ENCODE peak calls at places on chromosomes 16 and 17, in five cellular contexts. R is Right ventricle myocardium superior; A is myocyte; H is activated CD4-positive, alpha-beta T cell treated with anti-CD3 and anti-CD28 coated beads, Interleukin-2, amount 50 U/mL, for 1 hour; D is activated CD8-positive, alpha-beta memory T cell treated with anti-CD3 and anti-CD28 coated beads for 4 hours. L is an unnamed sample.

GRCh38 chr16:69193860-69194259 is 6.9 kb downstream of the SNTB2 start:
- DNase-seq in R (no peak), A (no peak), D (no peak), H (no peak), L (no peak)

GRCh38 chr17:47401100-47401499 is 77.3 kb downstream of the EFCAB13 start:
- DNase-seq in R (no peak), D (no peak), A (no peak), H (no peak), L (no peak)

GRCh38 chr16:29306953-29307597 is 99.4 kb downstream of the NPIPB11 start:
- DNase-seq in R (no peak), A (no peak), H (no peak), D (no peak), L (no peak)

GRCh38 chr16:1537763-1538289 is 4.4 kb downstream of the TMEM204 start:
- DNase-seq in R (no peak), A (no peak), D (no peak), H (peak; percentile 36), L (peak; percentile 34)

GRCh38 chr17:73489333-73489732 is 154.9 kb downstream of the SDK2 start:
- DNase-seq in A (no peak), H (no peak), R (no peak), D (no peak), L (no peak)

GRCh38 chr17:13735444-13735843 is 133.7 kb upstream of the HS3ST3A1 start:
- DNase-seq in H (no peak), A (no peak), D (no peak), R (no peak), L (no peak)

GRCh38 chr16:53714080-53715050 is 10.4 kb downstream of the FTO start:
- DNase-seq in H (no peak), R (no peak), D (no peak), A (peak; percentile 45), L (no peak)

GRCh38 chr16:50719401-50720337 is 22.2 kb upstream of the CYLD start:
- DNase-seq in A (no peak), R (no peak), D (no peak), H (peak; percentile 8), L (no peak)

GRCh38 chr17:69572747-69573146 is 158.2 kb downstream of the MAP2K6 start:
- DNase-seq in R (no peak), D (no peak), A (no peak), H (no peak), L (no peak)

GRCh38 chr17:32936894-32937500 is 9.0 kb downstream of the TMEM98 start:
- DNase-seq in H (peak; percentile 63), R (peak; percentile 78), A (peak; percentile 43), D (peak; percentile 12), L (peak; percentile 34)

GRCh38 chr17:50047488-50048126 is 8.3 kb upstream of the ITGA3 start:
- DNase-seq in A (no peak), H (no peak), D (no peak), R (no peak), L (no peak)

GRCh38 chr16:22386976-22387375 is 12.6 kb upstream of the CDR2 start:
- DNase-seq in H (no peak), D (no peak), A (peak; percentile 86), R (no peak), L (no peak)

GRCh38 chr16:4415538-4416199 is 727 bp downstream of the CORO7 start:
- DNase-seq in D (no peak), A (peak; percentile 57), R (peak; percentile 72), H (peak; percentile 61), L (peak; percentile 86)

GRCh38 chr17:58338907-58339774 is 10.5 kb upstream of the TSPOAP1 start:
- DNase-seq in R (peak; percentile 76), A (peak; percentile 56), D (no peak), H (no peak), L (no peak)

GRCh38 chr17:700504-701094 is 14.0 kb downstream of the VPS53 start:
- DNase-seq in R (no peak), A (peak; percentile 49), D (no peak), H (no peak), L (no peak)

GRCh38 chr16:67884-68789 is 4.3 kb downstream of the RHBDF1 start:
- DNase-seq in H (no peak), A (peak; percentile 91), R (peak; percentile 68), D (no peak), L (no peak)

GRCh38 chr16:75053791-75054555 is 55.1 kb downstream of the ZNRF1 start:
- DNase-seq in D (no peak), A (peak; percentile 84), H (no peak), R (peak; percentile 79), L (no peak)

GRCh38 chr17:4892499-4893221 is 6.7 kb upstream of the C17orf107 start:
- DNase-seq in R (peak; percentile 20), D (no peak), H (no peak), A (no peak), L (no peak)

GRCh38 chr17:66777689-66778225 is 57.2 kb upstream of the CACNG5 start:
- DNase-seq in R (no peak), A (no peak), D (no peak), H (no peak), L (no peak)

GRCh38 chr17:31787857-31788570 is 71.0 kb downstream of the COPRS start:
- DNase-seq in R (no peak), D (no peak), H (no peak), A (peak; percentile 54), L (no peak)

GRCh38 chr16:3472878-3473595 is 22.3 kb downstream of the C16orf90 start:
- DNase-seq in H (no peak), R (no peak), D (no peak), A (no peak), L (no peak)

GRCh38 chr17:44115585-44116415 is 7.6 kb downstream of the HDAC5 start:
- DNase-seq in R (peak; percentile 56), D (no peak), H (no peak), A (peak; percentile 67), L (no peak)